ENCODE peak calls at places on chromosome 21, in ten cellular contexts. R is AG08396; D is bronchial epithelial cell; P is EH; Y is Ammon's horn; J is stimulated activated CD8-positive, alpha-beta memory T cell treated with anti-CD3 and anti-CD28 coated beads, Interleukin-4, amount 100 ng/mL, for 48 hours; G is stimulated activated CD4-positive, alpha-beta T cell treated with anti-CD3 and anti-CD28 coated beads, Interleukin-12 subunit alpha, Interleukin-12 subunit beta, amount 100 ng/mL, for 24 hours; N is RPMI7951; F is epithelial cell of esophagus; T is Calu3. O is an unnamed sample.

GRCh38 chr21:42160950-42161225 is 58.1 kb upstream of the ABCG1 start:
- DNase-seq in J (peak; percentile 22), N (no peak), G (no peak), R (no peak), P (no peak), T (no peak), Y (no peak), D (no peak), F (no peak), O (no peak)

GRCh38 chr21:41777934-41778815 is 11.3 kb upstream of the RIPK4 start:
- DNase-seq in P (peak; percentile 91), D (peak; percentile 79), T (peak; percentile 86), N (peak; percentile 84), J (peak; percentile 59), F (peak; percentile 92), G (no peak), R (peak; percentile 92), Y (peak; percentile 77), O (peak; percentile 93)

GRCh38 chr21:34996304-34997081 is 52.6 kb downstream of the RUNX1 start:
- DNase-seq in G (no peak), P (peak; percentile 73), D (no peak), R (no peak), N (no peak), J (no peak), T (no peak), F (no peak), Y (no peak), O (no peak)

GRCh38 chr21:34166468-34166867 is 93.1 kb downstream of the MRPS6 start:
- DNase-seq in R (no peak), D (no peak), Y (no peak), P (no peak), F (no peak), G (no peak), J (no peak), T (peak; percentile 4), N (peak; percentile 13), O (peak; percentile 22)

GRCh38 chr21:25370311-25370744 is 237.0 kb downstream of the MRPL39 start:
- DNase-seq in T (peak; percentile 4), R (peak; percentile 85), F (peak; percentile 89), D (peak; percentile 52), Y (peak; percentile 40), P (peak; percentile 91), N (peak; percentile 86), J (peak; percentile 48), G (no peak), O (peak; percentile 10)

GRCh38 chr21:45577806-45578801 is 35.9 kb upstream of the SLC19A1 start:
- DNase-seq in J (no peak), R (no peak), P (no peak), Y (no peak), T (peak; percentile 19), N (no peak), F (no peak), D (no peak), G (no peak), O (peak; percentile 79)

GRCh38 chr21:44940116-44940631 is 345 bp downstream of the SLX9 start:
- DNase-seq in T (peak; percentile 8), F (no peak), J (no peak), P (peak; percentile 21), Y (no peak), G (no peak), R (no peak), D (no peak), N (no peak), O (peak; percentile 45)

GRCh38 chr21:45319461-45320211 is 31.9 kb upstream of the POFUT2 start:
- DNase-seq in R (no peak), P (peak; percentile 95), F (no peak), T (peak; percentile 17), N (peak; percentile 97), D (no peak), G (no peak), J (no peak), Y (no peak), O (no peak)

GRCh38 chr21:40386301-40386911 is 460.6 kb downstream of the DSCAM start:
- DNase-seq in J (peak; percentile 73), T (no peak), P (peak; percentile 10), G (peak; percentile 1), Y (peak; percentile 62), D (peak; percentile 18), N (no peak), F (peak; percentile 66), R (peak; percentile 8), O (peak; percentile 84)

GRCh38 chr21:34921151-34921550 is 128.0 kb downstream of the RUNX1 start:
- DNase-seq in F (no peak), J (no peak), Y (no peak), D (no peak), G (no peak), R (no peak), N (no peak), P (no peak), T (no peak), O (no peak)

GRCh38 chr21:22728091-22728490 is 1729.9 kb downstream of the NCAM2 start:
- DNase-seq in J (no peak), D (no peak), N (peak; percentile 2), F (no peak), G (no peak), T (no peak), R (no peak), P (no peak), Y (no peak), O (peak; percentile 13)

GRCh38 chr21:46098303-46099141 is 610 bp downstream of the COL6A2 start:
- DNase-seq in J (peak; percentile 35), G (no peak), P (peak; percentile 49), N (peak; percentile 53), D (no peak), T (no peak), Y (no peak), F (no peak), R (peak; percentile 69), O (no peak)

GRCh38 chr21:29657228-29657989 is 282.4 kb downstream of the GRIK1 start:
- DNase-seq in R (no peak), G (no peak), D (no peak), P (no peak), Y (no peak), J (no peak), T (no peak), F (no peak), N (no peak), O (no peak)

GRCh38 chr21:35488941-35489340 is 439.8 kb upstream of the RUNX1 start:
- DNase-seq in T (no peak), J (no peak), Y (no peak), N (no peak), F (peak; percentile 62), P (peak; percentile 31), G (no peak), D (peak; percentile 82), R (no peak), O (no peak)

GRCh38 chr21:46181953-46182547 is 2.2 kb downstream of the SPATC1L start:
- DNase-seq in N (no peak), Y (no peak), F (no peak), P (no peak), G (no peak), D (no peak), R (no peak), J (no peak), T (no peak), O (no peak)

GRCh38 chr21:40120944-40121575 is 253.8 kb downstream of the PCP4 start:
- DNase-seq in G (no peak), P (peak; percentile 7), R (no peak), J (no peak), Y (peak; percentile 49), N (peak; percentile 9), F (peak; percentile 43), D (peak; percentile 26), T (no peak), O (peak; percentile 74)

GRCh38 chr21:41847066-41847804 is 31.9 kb downstream of the PRDM15 start:
- DNase-seq in D (no peak), N (no peak), G (no peak), Y (no peak), J (no peak), P (peak; percentile 47), F (no peak), R (no peak), T (no peak), O (peak; percentile 14)

GRCh38 chr21:34771512-34772028 is 102.8 kb downstream of the CLIC6 start:
- DNase-seq in R (no peak), J (no peak), D (peak; percentile 93), Y (no peak), N (peak; percentile 80), P (peak; percentile 48), G (no peak), F (peak; percentile 93), T (peak; percentile 12), O (peak; percentile 59)

GRCh38 chr21:38995071-38995669 is 188.1 kb downstream of the PSMG1 start:
- DNase-seq in N (no peak), T (no peak), F (no peak), R (no peak), G (no peak), P (no peak), Y (no peak), J (no peak), D (no peak), O (no peak)

GRCh38 chr21:34989337-34990151 is 59.6 kb downstream of the RUNX1 start:
- DNase-seq in G (peak; percentile 44), P (no peak), T (no peak), R (no peak), F (no peak), D (no peak), J (peak; percentile 72), Y (no peak), N (peak; percentile 73), O (no peak)

GRCh38 chr21:16363563-16363962 is 633.8 kb downstream of the USP25 start:
- DNase-seq in R (no peak), J (no peak), T (no peak), G (no peak), D (no peak), N (no peak), Y (no peak), F (no peak), P (no peak), O (no peak)

GRCh38 chr21:32978346-32979270 is 47.1 kb upstream of the OLIG2 start:
- DNase-seq in F (no peak), N (no peak), P (no peak), J (no peak), R (no peak), D (no peak), T (no peak), Y (peak; percentile 88), G (no peak), O (no peak)

GRCh38 chr21:37821791-37822450 is 94.3 kb downstream of the KCNJ6 start:
- DNase-seq in Y (no peak), N (no peak), J (no peak), F (peak; percentile 79), R (peak; percentile 30), G (no peak), D (peak; percentile 33), T (no peak), P (peak; percentile 36), O (no peak)

GRCh38 chr21:39083377-39084008 is 99.8 kb downstream of the PSMG1 start:
- DNase-seq in Y (no peak), J (no peak), T (no peak), F (peak; percentile 90), G (no peak), N (no peak), P (no peak), D (peak; percentile 84), R (peak; percentile 39), O (peak; percentile 25)

GRCh38 chr21:34807881-34808568 is 139.2 kb downstream of the CLIC6 start:
- DNase-seq in F (peak; percentile 98), J (peak; percentile 84), P (peak; percentile 95), R (peak; percentile 79), Y (no peak), D (peak; percentile 97), T (peak; percentile 63), G (peak; percentile 49), N (peak; percentile 91), O (no peak)

GRCh38 chr21:41933259-41934079 is 20.3 kb downstream of the C2CD2 start:
- DNase-seq in T (no peak), F (peak; percentile 65), P (peak; percentile 23), R (peak; percentile 38), D (peak; percentile 58), N (peak; percentile 72), J (no peak), Y (no peak), G (no peak), O (no peak)

GRCh38 chr21:43775795-43776430 is at the start of gene CSTB:
- DNase-seq in G (peak; percentile 53), R (peak; percentile 86), J (peak; percentile 91), Y (peak; percentile 91), T (peak; percentile 20), F (peak; percentile 53), P (peak; percentile 71), D (no peak), N (peak; percentile 63), O (peak; percentile 86)

GRCh38 chr21:42829954-42830353 is 49.4 kb downstream of the WDR4 start:
- DNase-seq in Y (no peak), T (no peak), D (no peak), G (no peak), J (no peak), R (no peak), N (no peak), P (no peak), F (no peak), O (no peak)